ENCODE peak calls at places on chromosomes 2 and 18, in six cellular contexts. O, Y, X, E, W and P are unnamed samples. For H3K9me3, H3K4me1 and H3K36me3, the result is how much of the 10 kb centered on the place peaks cover.

GRCh38 chr2:51256736-51257135 is 224.8 kb upstream of the NRXN1 start:
- DNase-seq in O (no peak), Y (no peak), X (no peak), E (no peak), W (no peak), P (no peak)

GRCh38 chr2:236538242-236538641 is 31.4 kb upstream of the ACKR3 start:
- DNase-seq in O (no peak), Y (no peak), X (no peak), E (no peak), W (no peak), P (no peak)

GRCh38 chr18:2982452-2983172 is 30.3 kb downstream of the LPIN2 start:
- DNase-seq in O (no peak), Y (no peak), X (peak), E (no peak), W (no peak), P (no peak)

GRCh38 chr18:8742382-8743361 is 37.3 kb downstream of the MTCL1 start:
- DNase-seq in O (no peak), Y (no peak), X (no peak), E (no peak), W (no peak), P (no peak)

GRCh38 chr2:186129767-186130581 is 356.1 kb upstream of the ZC3H15 start:
- DNase-seq in O (no peak), Y (no peak), X (no peak), E (no peak), W (no peak), P (no peak)

GRCh38 chr2:112621792-112622527 is 23.8 kb upstream of the SLC20A1 start:
- DNase-seq in O (no peak), Y (no peak), X (no peak), E (peak), W (no peak), P (no peak)

GRCh38 chr2:162704496-162704895 is 134.1 kb downstream of the KCNH7 start:
- DNase-seq in O (no peak), Y (no peak), X (no peak), E (no peak), W (no peak), P (no peak)

GRCh38 chr2:26946841-26947784 is 23.3 kb upstream of the MAPRE3 start:
- DNase-seq in O (peak), Y (peak), X (peak), E (no peak), W (peak), P (peak)

GRCh38 chr2:64542071-64543005 is 18.2 kb downstream of the AFTPH start:
- DNase-seq in O (no peak), Y (no peak), X (no peak), E (no peak), W (no peak), P (no peak)

GRCh38 chr2:217931846-217932560 is 70.8 kb downstream of the TNS1 start:
- DNase-seq in O (no peak), Y (no peak), X (no peak), E (no peak), W (no peak), P (no peak)

GRCh38 chr18:28281400-28281799 is 104.5 kb upstream of the CDH2 start:
- DNase-seq in O (no peak), Y (no peak), X (no peak), E (no peak), W (no peak), P (no peak)

GRCh38 chr2:30074023-30074422 is 72.8 kb upstream of the YPEL5 start:
- DNase-seq in O (no peak), Y (no peak), X (no peak), E (no peak), W (no peak), P (no peak)

GRCh38 chr2:121004271-121004812 is 268.7 kb downstream of the GLI2 start:
- DNase-seq in O (no peak), Y (no peak), X (no peak), E (no peak), W (no peak), P (no peak)

GRCh38 chr2:238136820-238137537 is 1.5 kb upstream of the KLHL30 start:
- DNase-seq in O (peak), Y (peak), X (no peak), E (no peak), W (peak), P (peak)

GRCh38 chr2:190862591-190862991 is 18.0 kb upstream of the GLS start:
- DNase-seq in O (no peak), Y (no peak), X (no peak), E (no peak), W (no peak), P (no peak)

DNA sequence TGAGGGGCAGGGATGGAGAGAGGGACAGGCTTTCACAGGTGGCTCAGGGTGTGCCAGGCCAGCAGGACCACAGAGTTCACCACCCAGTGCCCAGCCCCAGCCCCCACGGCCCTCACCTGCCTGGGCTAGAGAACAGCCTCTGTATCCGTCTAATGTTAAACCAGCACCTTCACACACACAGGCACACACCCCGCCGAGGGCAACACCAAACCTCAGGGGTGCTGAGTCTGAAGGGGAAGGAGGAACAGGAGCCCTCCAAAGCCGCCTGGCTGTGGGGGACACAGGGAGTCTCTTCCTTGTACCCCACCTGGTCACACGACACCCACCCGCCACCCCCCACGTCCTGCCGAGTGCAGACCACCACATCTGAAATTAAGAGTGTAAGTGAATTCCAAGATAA is 205.8 kb upstream of the SALL3 start:
- DNase-seq in O (peak), Y (no peak), X (no peak), E (peak), W (no peak), P (no peak)
- H3K9me3 ChIP-seq in O (under half), Y (under half), X (under half), E (under half), W (under half), P (under half)

GRCh38 chr2:189318761-189319160 is 122.5 kb upstream of the WDR75 start:
- DNase-seq in O (no peak), Y (no peak), X (no peak), E (no peak), W (no peak), P (no peak)
- H3K4me1 ChIP-seq in O (under half), Y (under half), X (under half), E (under half), W (under half), P (under half)

GRCh38 chr2:241677392-241677791 is 9.2 kb downstream of the DTYMK start:
- DNase-seq in O (no peak), Y (no peak), X (no peak), E (no peak), W (no peak), P (no peak)

GRCh38 chr2:241678307-241678706 is 8.3 kb downstream of the DTYMK start:
- DNase-seq in O (peak), Y (no peak), X (no peak), E (no peak), W (no peak), P (no peak)

GRCh38 chr2:241680044-241680443 is 6.6 kb downstream of the DTYMK start:
- DNase-seq in O (peak), Y (no peak), X (no peak), E (no peak), W (no peak), P (no peak)

GRCh38 chr2:241680827-241681599 is 5.6 kb downstream of the DTYMK start:
- DNase-seq in O (peak), Y (no peak), X (no peak), E (no peak), W (peak), P (no peak)

DNA sequence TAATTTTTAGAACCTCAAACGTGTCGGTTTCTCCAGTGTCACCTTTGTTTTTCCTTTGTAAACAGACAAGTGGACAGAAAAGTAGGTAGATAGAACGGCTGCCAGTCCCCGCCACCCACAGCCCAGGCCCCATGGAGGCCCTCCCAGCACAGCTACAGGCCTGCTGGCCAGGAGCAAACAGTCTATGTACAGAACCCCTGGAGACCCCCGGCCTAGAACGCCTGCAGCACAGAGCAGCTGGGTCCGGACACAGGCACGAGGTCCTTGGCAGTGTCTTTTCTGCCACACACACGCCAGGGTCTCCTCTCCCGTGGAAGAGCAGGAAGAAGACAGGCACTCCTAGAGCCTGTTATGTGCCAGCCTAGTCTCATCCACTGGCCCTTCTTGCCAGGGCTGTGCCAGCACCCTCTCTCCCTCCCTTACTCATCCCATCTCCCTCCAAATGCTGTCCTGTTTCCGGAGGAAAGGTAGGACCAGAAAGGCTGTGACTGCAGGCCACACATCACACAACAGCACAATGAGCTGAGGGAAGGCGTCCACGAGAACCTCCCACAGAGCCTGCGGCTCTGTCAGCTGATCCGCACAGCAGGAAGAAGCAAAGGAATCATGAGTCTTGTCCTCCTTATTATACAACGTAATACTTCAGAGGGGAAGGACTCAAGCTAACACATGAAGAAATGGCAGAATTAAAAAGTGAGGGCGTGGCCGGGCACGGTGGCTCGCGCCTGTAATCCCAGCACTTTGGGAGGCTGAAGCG is 7.7 kb downstream of the DTYMK start:
- DNase-seq in O (peak), Y (no peak), X (no peak), E (no peak), W (no peak), P (no peak)
- H3K36me3 ChIP-seq in O (half or more), Y (under half), X (under half), E (under half), W (half or more), P (under half)

DNA sequence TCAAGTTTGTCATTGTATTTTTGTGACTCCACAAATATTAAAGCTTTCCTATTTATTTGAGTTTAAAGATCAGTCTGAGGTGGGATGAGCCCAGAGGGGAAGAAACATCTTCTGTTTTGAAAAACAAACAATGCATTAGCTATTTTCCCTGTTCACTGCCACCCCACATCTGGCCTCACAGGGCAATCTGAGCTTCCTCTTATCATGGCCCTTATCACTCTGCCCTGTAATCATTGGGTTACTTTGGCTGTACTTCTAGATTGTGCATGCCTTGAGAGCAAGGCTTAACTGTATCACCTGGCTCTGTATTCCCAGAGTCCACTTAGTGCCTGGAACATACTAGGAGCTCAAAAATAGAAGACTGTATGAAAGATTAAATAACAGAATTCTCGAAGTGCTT is 241.6 kb upstream of the NT5C1B start:
- DNase-seq in O (no peak), Y (no peak), X (no peak), E (no peak), W (no peak), P (no peak)
- H3K9me3 ChIP-seq in O (under half), Y (under half), X (under half), E (under half), W (under half), P (under half)

GRCh38 chr2:28359222-28360065 is 33.2 kb upstream of the FOSL2 start:
- DNase-seq in O (peak), Y (peak), X (peak), E (peak), W (no peak), P (peak)

GRCh38 chr2:28357055-28357454 is 35.6 kb upstream of the FOSL2 start:
- DNase-seq in O (no peak), Y (no peak), X (no peak), E (no peak), W (no peak), P (no peak)

GRCh38 chr2:28360066-28360741 is 32.5 kb upstream of the FOSL2 start:
- DNase-seq in O (no peak), Y (no peak), X (no peak), E (no peak), W (no peak), P (no peak)

GRCh38 chr2:28357948-28358667 is 34.5 kb upstream of the FOSL2 start:
- DNase-seq in O (no peak), Y (no peak), X (no peak), E (no peak), W (no peak), P (no peak)

DNA sequence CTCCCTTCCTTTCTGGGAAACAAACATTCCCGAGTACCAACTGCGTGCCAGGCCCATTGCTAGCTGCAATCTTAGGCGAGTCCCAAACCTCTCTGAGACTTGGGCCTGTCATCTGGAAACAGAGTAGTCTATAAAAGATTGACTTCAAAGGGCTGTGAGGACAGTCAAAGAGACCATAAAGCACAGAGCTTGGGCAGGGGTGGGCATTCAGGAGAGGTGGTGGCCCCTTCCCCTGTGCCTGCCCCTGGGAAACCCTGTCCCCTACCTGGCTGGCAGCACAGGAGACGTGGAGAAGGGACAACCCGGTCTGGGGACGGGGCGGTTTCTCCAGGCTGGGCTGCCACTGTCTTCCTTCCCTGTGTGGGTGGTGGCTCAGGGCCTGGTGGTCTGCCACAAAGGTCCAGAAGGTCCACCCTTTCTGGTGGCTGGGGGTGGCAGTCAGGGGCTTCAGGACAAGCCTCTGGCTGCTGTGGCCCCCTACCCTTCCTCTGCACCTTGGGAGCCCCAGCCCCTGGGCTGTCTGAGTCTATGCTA is 33.9 kb upstream of the FOSL2 start:
- DNase-seq in O (no peak), Y (no peak), X (no peak), E (no peak), W (no peak), P (no peak)
- H3K4me1 ChIP-seq in O (under half), Y (under half), X (under half), E (under half), W (under half), P (under half)

DNA sequence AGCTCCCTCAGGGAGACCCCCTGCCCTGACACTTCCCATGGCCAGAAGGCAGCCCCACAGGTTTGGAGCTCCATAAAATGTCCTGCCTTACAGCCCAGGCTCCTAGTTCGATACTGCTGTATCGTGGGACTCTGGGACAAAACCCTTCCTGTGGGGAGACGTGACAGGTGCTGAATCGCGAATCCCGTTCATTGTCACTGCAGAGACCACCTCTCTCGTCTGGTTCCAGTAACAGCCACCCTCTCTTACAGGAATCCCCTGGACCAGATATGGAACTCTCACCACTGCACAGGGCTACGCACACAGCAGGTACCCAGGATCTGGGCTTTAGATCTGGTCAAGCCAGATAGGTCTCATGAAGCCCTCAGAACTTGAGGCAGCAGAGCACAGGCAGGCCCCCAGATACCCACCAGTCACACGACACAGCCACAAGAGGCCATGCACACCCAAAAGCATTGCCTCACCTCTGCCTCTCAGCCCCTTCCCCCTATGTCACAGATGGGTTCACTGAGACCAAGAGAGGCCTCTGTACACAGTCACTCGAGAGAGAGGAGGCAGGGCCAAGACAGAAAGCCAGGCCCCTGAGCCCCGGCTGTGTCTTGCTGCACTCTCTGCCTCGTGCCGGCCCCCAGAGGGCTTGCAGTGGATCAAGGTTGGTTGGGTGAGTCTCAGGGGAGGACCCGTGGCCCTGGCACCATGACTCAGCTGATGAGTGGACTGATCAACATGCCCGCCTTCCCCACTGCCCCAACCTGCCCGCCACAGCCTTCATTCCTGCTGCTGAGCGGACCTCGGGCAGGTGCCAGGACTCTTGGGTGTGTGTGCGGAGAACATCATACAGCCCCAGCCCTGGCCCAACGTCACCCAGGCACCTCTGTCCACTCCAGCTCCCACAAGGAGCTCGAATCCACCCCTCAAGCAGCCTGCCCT is 7.6 kb downstream of the SDC1 start:
- DNase-seq in O (peak), Y (no peak), X (no peak), E (no peak), W (no peak), P (no peak)
- H3K36me3 ChIP-seq in O (under half), Y (under half), X (under half), E (under half), W (under half), P (under half)

DNA sequence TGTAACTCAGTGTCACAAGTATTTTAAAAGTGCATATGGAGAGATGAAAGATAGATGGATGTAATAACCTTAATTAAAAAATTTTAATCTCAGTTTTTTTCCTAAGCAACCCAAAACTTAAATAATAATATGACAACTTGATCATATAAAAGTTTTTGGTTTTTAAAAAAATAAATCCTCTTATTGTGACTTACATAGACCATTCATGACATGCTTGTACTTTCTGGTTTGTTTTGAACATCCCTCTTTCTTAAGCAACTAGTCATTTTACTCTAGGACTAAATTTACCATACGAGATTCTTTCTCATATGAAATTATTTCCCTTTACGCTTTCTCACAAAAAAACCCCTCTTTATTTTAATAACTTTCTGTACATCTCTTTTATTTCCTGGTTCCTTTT is 6.5 kb upstream of the PLA2R1 start:
- DNase-seq in O (no peak), Y (no peak), X (no peak), E (no peak), W (no peak), P (no peak)
- H3K9me3 ChIP-seq in O (under half), Y (under half), X (under half), E (under half), W (under half), P (under half)

GRCh38 chr2:103810875-103811274 is 1043.0 kb upstream of the POU3F3 start:
- DNase-seq in O (no peak), Y (no peak), X (no peak), E (no peak), W (no peak), P (no peak)
- H3K4me1 ChIP-seq in O (under half), Y (under half), X (under half), E (under half), W (under half), P (under half)

DNA sequence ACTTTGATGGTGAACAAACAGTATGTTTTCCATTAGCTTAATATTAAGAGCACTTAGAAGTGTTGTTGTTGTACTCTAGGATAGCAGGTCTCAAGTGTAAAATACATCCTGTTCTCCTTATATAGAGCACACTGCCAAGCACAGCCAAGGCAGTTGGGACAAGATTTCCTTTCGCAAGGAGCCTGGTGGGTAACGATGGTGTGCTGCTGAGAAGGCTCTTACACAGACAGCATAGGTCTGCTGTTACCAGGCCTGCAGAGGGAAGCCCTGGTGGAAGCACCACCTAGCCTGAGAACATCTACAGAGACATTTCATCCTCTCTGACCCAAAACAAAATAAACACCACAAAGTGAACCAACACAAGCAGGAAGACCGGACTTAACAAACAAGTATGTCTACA is 83.5 kb downstream of the BCL11A start:
- DNase-seq in O (no peak), Y (no peak), X (peak), E (no peak), W (no peak), P (no peak)
- H3K36me3 ChIP-seq in O (under half), Y (under half), X (under half), E (under half), W (under half), P (under half)

DNA sequence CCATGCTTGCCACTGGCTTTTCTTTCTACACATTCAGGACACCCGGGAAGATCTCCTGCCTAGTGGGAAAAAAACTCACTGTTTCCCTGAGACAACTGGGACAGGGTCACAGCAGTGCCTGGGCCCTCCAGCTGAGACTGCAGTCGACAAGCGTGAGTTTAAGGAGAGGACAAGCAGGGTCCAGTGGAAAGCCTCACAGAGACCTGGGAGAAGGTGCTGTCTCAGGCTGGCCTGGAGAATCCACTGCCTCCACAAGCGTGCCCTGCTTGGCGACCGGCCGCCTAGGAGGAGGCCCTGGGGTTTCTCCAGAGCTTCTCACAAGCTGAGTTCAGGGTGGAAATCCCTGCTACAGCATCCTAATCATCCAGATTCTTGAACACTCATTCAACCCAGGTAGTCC is 519.6 kb upstream of the RAB6C start:
- DNase-seq in O (no peak), Y (no peak), X (no peak), E (peak), W (no peak), P (no peak)
- H3K9me3 ChIP-seq in O (under half), Y (under half), X (under half), E (under half), W (under half), P (under half)